ENCODE peak calls at places on chromosomes 5 and 9, in nine cellular contexts. One of them, this sample, is unnamed.

GRCh38 chr5:318341-318897 is 3.1 kb upstream of the AHRR start:
- DNase-seq in activated T-cell treated with anti-CD3 and anti-CD28 coated beads, Interleukin-2, amount 50 U/mL, for 48 hours: no peak
- DNase-seq in GM23338: peak; percentile 20
- DNase-seq in hypothalamus: no peak
- DNase-seq in activated gamma-delta T cell treated with Interleukin-2 at 50 U/mL for 16 hours: no peak
- DNase-seq in GM10248: peak; percentile 32
- DNase-seq in iPS-NIHi11: no peak
- DNase-seq in substantia nigra: no peak
- DNase-seq in tibial nerve: no peak
- DNase-seq in this sample: no peak

GRCh38 chr9:93300585-93301081 is 116.7 kb downstream of the WNK2 start:
- DNase-seq in iPS-NIHi11: peak; percentile 10
- DNase-seq in activated T-cell treated with anti-CD3 and anti-CD28 coated beads, Interleukin-2, amount 50 U/mL, for 48 hours: peak; percentile 6
- DNase-seq in substantia nigra: no peak
- DNase-seq in tibial nerve: no peak
- DNase-seq in GM10248: peak; percentile 11
- DNase-seq in activated gamma-delta T cell treated with Interleukin-2 at 50 U/mL for 16 hours: no peak
- DNase-seq in GM23338: no peak
- DNase-seq in hypothalamus: no peak
- DNase-seq in this sample: no peak

GRCh38 chr5:151174612-151175101 is 17.1 kb upstream of the ANXA6 start:
- DNase-seq in GM10248: no peak
- DNase-seq in GM23338: peak; percentile 66
- DNase-seq in hypothalamus: no peak
- DNase-seq in activated T-cell treated with anti-CD3 and anti-CD28 coated beads, Interleukin-2, amount 50 U/mL, for 48 hours: peak; percentile 11
- DNase-seq in activated gamma-delta T cell treated with Interleukin-2 at 50 U/mL for 16 hours: no peak
- DNase-seq in iPS-NIHi11: peak; percentile 54
- DNase-seq in substantia nigra: no peak
- DNase-seq in tibial nerve: no peak
- DNase-seq in this sample: no peak

GRCh38 chr5:148740966-148741742 is 85.3 kb upstream of the ADRB2 start:
- DNase-seq in activated T-cell treated with anti-CD3 and anti-CD28 coated beads, Interleukin-2, amount 50 U/mL, for 48 hours: no peak
- DNase-seq in activated gamma-delta T cell treated with Interleukin-2 at 50 U/mL for 16 hours: no peak
- DNase-seq in hypothalamus: no peak
- DNase-seq in GM10248: peak; percentile 38
- DNase-seq in GM23338: peak; percentile 56
- DNase-seq in iPS-NIHi11: peak; percentile 43
- DNase-seq in substantia nigra: no peak
- DNase-seq in tibial nerve: no peak
- DNase-seq in this sample: no peak

GRCh38 chr5:172417983-172418630 is 36.2 kb downstream of the SH3PXD2B start:
- DNase-seq in GM10248: no peak
- DNase-seq in substantia nigra: no peak
- DNase-seq in tibial nerve: peak; percentile 92
- DNase-seq in activated gamma-delta T cell treated with Interleukin-2 at 50 U/mL for 16 hours: no peak
- DNase-seq in GM23338: no peak
- DNase-seq in activated T-cell treated with anti-CD3 and anti-CD28 coated beads, Interleukin-2, amount 50 U/mL, for 48 hours: no peak
- DNase-seq in hypothalamus: peak; percentile 63
- DNase-seq in iPS-NIHi11: no peak
- DNase-seq in this sample: peak; percentile 59

GRCh38 chr5:56412601-56413379 is 179.7 kb upstream of the ANKRD55 start:
- DNase-seq in tibial nerve: peak; percentile 31
- DNase-seq in activated gamma-delta T cell treated with Interleukin-2 at 50 U/mL for 16 hours: no peak
- DNase-seq in substantia nigra: no peak
- DNase-seq in iPS-NIHi11: no peak
- DNase-seq in GM23338: no peak
- DNase-seq in GM10248: peak; percentile 69
- DNase-seq in hypothalamus: peak; percentile 15
- DNase-seq in activated T-cell treated with anti-CD3 and anti-CD28 coated beads, Interleukin-2, amount 50 U/mL, for 48 hours: peak; percentile 26
- DNase-seq in this sample: no peak

GRCh38 chr9:128304151-128304970 is 17.9 kb downstream of the TRUB2 start:
- DNase-seq in tibial nerve: no peak
- DNase-seq in activated gamma-delta T cell treated with Interleukin-2 at 50 U/mL for 16 hours: no peak
- DNase-seq in GM10248: no peak
- DNase-seq in GM23338: no peak
- DNase-seq in substantia nigra: no peak
- DNase-seq in iPS-NIHi11: no peak
- DNase-seq in activated T-cell treated with anti-CD3 and anti-CD28 coated beads, Interleukin-2, amount 50 U/mL, for 48 hours: no peak
- DNase-seq in hypothalamus: no peak
- DNase-seq in this sample: no peak

GRCh38 chr9:135340726-135341475 is 138.7 kb upstream of the PPP1R26 start:
- DNase-seq in substantia nigra: no peak
- DNase-seq in activated T-cell treated with anti-CD3 and anti-CD28 coated beads, Interleukin-2, amount 50 U/mL, for 48 hours: no peak
- DNase-seq in hypothalamus: no peak
- DNase-seq in GM23338: no peak
- DNase-seq in GM10248: no peak
- DNase-seq in iPS-NIHi11: no peak
- DNase-seq in tibial nerve: no peak
- DNase-seq in activated gamma-delta T cell treated with Interleukin-2 at 50 U/mL for 16 hours: peak; percentile 1
- DNase-seq in this sample: no peak

GRCh38 chr5:100901851-100902341 is 1.2 kb downstream of the ST8SIA4 start:
- DNase-seq in iPS-NIHi11: peak; percentile 8
- DNase-seq in hypothalamus: no peak
- DNase-seq in substantia nigra: no peak
- DNase-seq in tibial nerve: no peak
- DNase-seq in activated T-cell treated with anti-CD3 and anti-CD28 coated beads, Interleukin-2, amount 50 U/mL, for 48 hours: peak; percentile 66
- DNase-seq in activated gamma-delta T cell treated with Interleukin-2 at 50 U/mL for 16 hours: peak; percentile 63
- DNase-seq in GM10248: peak; percentile 40
- DNase-seq in GM23338: peak; percentile 2
- DNase-seq in this sample: peak; percentile 1

GRCh38 chr9:13427587-13427986 is 148.1 kb upstream of the MPDZ start:
- DNase-seq in GM23338: peak; percentile 54
- DNase-seq in hypothalamus: no peak
- DNase-seq in GM10248: peak; percentile 36
- DNase-seq in substantia nigra: no peak
- DNase-seq in activated gamma-delta T cell treated with Interleukin-2 at 50 U/mL for 16 hours: no peak
- DNase-seq in activated T-cell treated with anti-CD3 and anti-CD28 coated beads, Interleukin-2, amount 50 U/mL, for 48 hours: no peak
- DNase-seq in tibial nerve: no peak
- DNase-seq in iPS-NIHi11: peak; percentile 35
- DNase-seq in this sample: no peak

GRCh38 chr5:158639876-158640570 is 459.7 kb downstream of the EBF1 start:
- DNase-seq in tibial nerve: no peak
- DNase-seq in hypothalamus: no peak
- DNase-seq in GM10248: no peak
- DNase-seq in GM23338: peak; percentile 2
- DNase-seq in activated T-cell treated with anti-CD3 and anti-CD28 coated beads, Interleukin-2, amount 50 U/mL, for 48 hours: no peak
- DNase-seq in substantia nigra: no peak
- DNase-seq in activated gamma-delta T cell treated with Interleukin-2 at 50 U/mL for 16 hours: no peak
- DNase-seq in iPS-NIHi11: no peak
- DNase-seq in this sample: no peak

GRCh38 chr9:693460-694390 is 147.8 kb upstream of the DMRT1 start:
- DNase-seq in iPS-NIHi11: no peak
- DNase-seq in GM10248: no peak
- DNase-seq in hypothalamus: no peak
- DNase-seq in substantia nigra: no peak
- DNase-seq in GM23338: peak; percentile 37
- DNase-seq in activated gamma-delta T cell treated with Interleukin-2 at 50 U/mL for 16 hours: no peak
- DNase-seq in tibial nerve: no peak
- DNase-seq in activated T-cell treated with anti-CD3 and anti-CD28 coated beads, Interleukin-2, amount 50 U/mL, for 48 hours: no peak
- DNase-seq in this sample: peak; percentile 42

GRCh38 chr5:145244788-145245187 is 590.4 kb downstream of the PRELID2 start:
- DNase-seq in GM10248: no peak
- DNase-seq in activated T-cell treated with anti-CD3 and anti-CD28 coated beads, Interleukin-2, amount 50 U/mL, for 48 hours: no peak
- DNase-seq in substantia nigra: no peak
- DNase-seq in activated gamma-delta T cell treated with Interleukin-2 at 50 U/mL for 16 hours: no peak
- DNase-seq in hypothalamus: no peak
- DNase-seq in GM23338: no peak
- DNase-seq in tibial nerve: no peak
- DNase-seq in iPS-NIHi11: no peak
- DNase-seq in this sample: no peak

GRCh38 chr9:112015736-112016135 is 119.1 kb downstream of the UGCG start:
- DNase-seq in hypothalamus: no peak
- DNase-seq in GM23338: no peak
- DNase-seq in tibial nerve: no peak
- DNase-seq in activated gamma-delta T cell treated with Interleukin-2 at 50 U/mL for 16 hours: no peak
- DNase-seq in activated T-cell treated with anti-CD3 and anti-CD28 coated beads, Interleukin-2, amount 50 U/mL, for 48 hours: no peak
- DNase-seq in GM10248: no peak
- DNase-seq in iPS-NIHi11: no peak
- DNase-seq in substantia nigra: no peak
- DNase-seq in this sample: no peak

GRCh38 chr9:72592501-72593403 is 71.3 kb downstream of the TMC1 start:
- DNase-seq in hypothalamus: no peak
- DNase-seq in iPS-NIHi11: peak; percentile 65
- DNase-seq in activated gamma-delta T cell treated with Interleukin-2 at 50 U/mL for 16 hours: peak; percentile 16
- DNase-seq in activated T-cell treated with anti-CD3 and anti-CD28 coated beads, Interleukin-2, amount 50 U/mL, for 48 hours: peak; percentile 24
- DNase-seq in GM23338: peak; percentile 78
- DNase-seq in substantia nigra: no peak
- DNase-seq in tibial nerve: no peak
- DNase-seq in GM10248: peak; percentile 50
- DNase-seq in this sample: no peak

GRCh38 chr9:116544896-116545295 is 142.2 kb upstream of the TRIM32 start:
- DNase-seq in activated gamma-delta T cell treated with Interleukin-2 at 50 U/mL for 16 hours: no peak
- DNase-seq in activated T-cell treated with anti-CD3 and anti-CD28 coated beads, Interleukin-2, amount 50 U/mL, for 48 hours: no peak
- DNase-seq in GM10248: no peak
- DNase-seq in substantia nigra: no peak
- DNase-seq in hypothalamus: no peak
- DNase-seq in tibial nerve: no peak
- DNase-seq in GM23338: no peak
- DNase-seq in iPS-NIHi11: no peak
- DNase-seq in this sample: no peak

GRCh38 chr5:179700401-179700918 is 1.7 kb downstream of the CANX start:
- DNase-seq in activated gamma-delta T cell treated with Interleukin-2 at 50 U/mL for 16 hours: no peak
- DNase-seq in GM10248: no peak
- DNase-seq in hypothalamus: no peak
- DNase-seq in activated T-cell treated with anti-CD3 and anti-CD28 coated beads, Interleukin-2, amount 50 U/mL, for 48 hours: no peak
- DNase-seq in substantia nigra: no peak
- DNase-seq in tibial nerve: no peak
- DNase-seq in iPS-NIHi11: no peak
- DNase-seq in GM23338: peak; percentile 23
- DNase-seq in this sample: no peak

GRCh38 chr9:110179734-110180133 is 28.2 kb downstream of the C9orf152 start:
- DNase-seq in substantia nigra: no peak
- DNase-seq in GM10248: no peak
- DNase-seq in activated gamma-delta T cell treated with Interleukin-2 at 50 U/mL for 16 hours: no peak
- DNase-seq in iPS-NIHi11: no peak
- DNase-seq in GM23338: no peak
- DNase-seq in activated T-cell treated with anti-CD3 and anti-CD28 coated beads, Interleukin-2, amount 50 U/mL, for 48 hours: no peak
- DNase-seq in tibial nerve: no peak
- DNase-seq in hypothalamus: no peak
- DNase-seq in this sample: no peak

GRCh38 chr5:135446186-135446585 is 962 bp downstream of the DCANP1 start:
- DNase-seq in activated T-cell treated with anti-CD3 and anti-CD28 coated beads, Interleukin-2, amount 50 U/mL, for 48 hours: no peak
- DNase-seq in hypothalamus: no peak
- DNase-seq in substantia nigra: no peak
- DNase-seq in tibial nerve: no peak
- DNase-seq in activated gamma-delta T cell treated with Interleukin-2 at 50 U/mL for 16 hours: no peak
- DNase-seq in GM23338: no peak
- DNase-seq in iPS-NIHi11: no peak
- DNase-seq in GM10248: no peak
- DNase-seq in this sample: no peak

GRCh38 chr9:92608221-92609141 is 61.5 kb downstream of the IPPK start:
- DNase-seq in hypothalamus: no peak
- DNase-seq in iPS-NIHi11: no peak
- DNase-seq in GM10248: no peak
- DNase-seq in substantia nigra: no peak
- DNase-seq in GM23338: no peak
- DNase-seq in tibial nerve: no peak
- DNase-seq in activated gamma-delta T cell treated with Interleukin-2 at 50 U/mL for 16 hours: no peak
- DNase-seq in activated T-cell treated with anti-CD3 and anti-CD28 coated beads, Interleukin-2, amount 50 U/mL, for 48 hours: no peak
- DNase-seq in this sample: no peak

GRCh38 chr5:10825897-10826644 is 65.0 kb upstream of the DAP start:
- DNase-seq in iPS-NIHi11: peak; percentile 33
- DNase-seq in activated gamma-delta T cell treated with Interleukin-2 at 50 U/mL for 16 hours: no peak
- DNase-seq in GM10248: peak; percentile 21
- DNase-seq in activated T-cell treated with anti-CD3 and anti-CD28 coated beads, Interleukin-2, amount 50 U/mL, for 48 hours: no peak
- DNase-seq in tibial nerve: no peak
- DNase-seq in hypothalamus: no peak
- DNase-seq in substantia nigra: no peak
- DNase-seq in GM23338: peak; percentile 69
- DNase-seq in this sample: no peak

GRCh38 chr9:23081377-23081776 is 634.8 kb downstream of the DMRTA1 start:
- DNase-seq in GM10248: no peak
- DNase-seq in iPS-NIHi11: no peak
- DNase-seq in GM23338: peak; percentile 27
- DNase-seq in hypothalamus: no peak
- DNase-seq in tibial nerve: no peak
- DNase-seq in activated gamma-delta T cell treated with Interleukin-2 at 50 U/mL for 16 hours: no peak
- DNase-seq in substantia nigra: no peak
- DNase-seq in activated T-cell treated with anti-CD3 and anti-CD28 coated beads, Interleukin-2, amount 50 U/mL, for 48 hours: no peak
- DNase-seq in this sample: no peak

GRCh38 chr5:3351581-3352442 is 243.8 kb upstream of the IRX1 start:
- DNase-seq in substantia nigra: no peak
- DNase-seq in hypothalamus: no peak
- DNase-seq in GM23338: no peak
- DNase-seq in iPS-NIHi11: no peak
- DNase-seq in tibial nerve: no peak
- DNase-seq in GM10248: no peak
- DNase-seq in activated gamma-delta T cell treated with Interleukin-2 at 50 U/mL for 16 hours: no peak
- DNase-seq in activated T-cell treated with anti-CD3 and anti-CD28 coated beads, Interleukin-2, amount 50 U/mL, for 48 hours: no peak
- DNase-seq in this sample: no peak

GRCh38 chr5:31781772-31782171 is 142.8 kb downstream of the PDZD2 start:
- DNase-seq in activated gamma-delta T cell treated with Interleukin-2 at 50 U/mL for 16 hours: no peak
- DNase-seq in iPS-NIHi11: no peak
- DNase-seq in GM10248: no peak
- DNase-seq in tibial nerve: no peak
- DNase-seq in GM23338: no peak
- DNase-seq in substantia nigra: no peak
- DNase-seq in hypothalamus: no peak
- DNase-seq in activated T-cell treated with anti-CD3 and anti-CD28 coated beads, Interleukin-2, amount 50 U/mL, for 48 hours: no peak
- DNase-seq in this sample: no peak

GRCh38 chr5:82931110-82931509 is 146.1 kb downstream of the TMEM167A start:
- DNase-seq in substantia nigra: no peak
- DNase-seq in activated T-cell treated with anti-CD3 and anti-CD28 coated beads, Interleukin-2, amount 50 U/mL, for 48 hours: no peak
- DNase-seq in GM10248: no peak
- DNase-seq in tibial nerve: no peak
- DNase-seq in iPS-NIHi11: no peak
- DNase-seq in activated gamma-delta T cell treated with Interleukin-2 at 50 U/mL for 16 hours: no peak
- DNase-seq in hypothalamus: no peak
- DNase-seq in GM23338: no peak
- DNase-seq in this sample: no peak

GRCh38 chr5:123180178-123180577 is 91.1 kb downstream of the PRDM6 start:
- DNase-seq in activated gamma-delta T cell treated with Interleukin-2 at 50 U/mL for 16 hours: no peak
- DNase-seq in hypothalamus: no peak
- DNase-seq in GM10248: no peak
- DNase-seq in tibial nerve: no peak
- DNase-seq in GM23338: no peak
- DNase-seq in iPS-NIHi11: no peak
- DNase-seq in substantia nigra: no peak
- DNase-seq in activated T-cell treated with anti-CD3 and anti-CD28 coated beads, Interleukin-2, amount 50 U/mL, for 48 hours: no peak
- DNase-seq in this sample: no peak

GRCh38 chr9:13100914-13101572 is 178.4 kb downstream of the MPDZ start:
- DNase-seq in activated gamma-delta T cell treated with Interleukin-2 at 50 U/mL for 16 hours: no peak
- DNase-seq in iPS-NIHi11: no peak
- DNase-seq in GM23338: no peak
- DNase-seq in tibial nerve: no peak
- DNase-seq in substantia nigra: no peak
- DNase-seq in activated T-cell treated with anti-CD3 and anti-CD28 coated beads, Interleukin-2, amount 50 U/mL, for 48 hours: no peak
- DNase-seq in hypothalamus: no peak
- DNase-seq in GM10248: no peak
- DNase-seq in this sample: no peak

GRCh38 chr9:17135578-17135904 is 701 bp downstream of the CNTLN start:
- DNase-seq in GM10248: no peak
- DNase-seq in GM23338: peak; percentile 66
- DNase-seq in tibial nerve: peak; percentile 15
- DNase-seq in hypothalamus: peak; percentile 11
- DNase-seq in iPS-NIHi11: no peak
- DNase-seq in activated gamma-delta T cell treated with Interleukin-2 at 50 U/mL for 16 hours: no peak
- DNase-seq in activated T-cell treated with anti-CD3 and anti-CD28 coated beads, Interleukin-2, amount 50 U/mL, for 48 hours: peak; percentile 17
- DNase-seq in substantia nigra: no peak
- DNase-seq in this sample: peak; percentile 23

GRCh38 chr5:98784411-98784810 is 10.9 kb downstream of the RGMB start:
- DNase-seq in activated T-cell treated with anti-CD3 and anti-CD28 coated beads, Interleukin-2, amount 50 U/mL, for 48 hours: no peak
- DNase-seq in iPS-NIHi11: no peak
- DNase-seq in GM23338: no peak
- DNase-seq in substantia nigra: no peak
- DNase-seq in activated gamma-delta T cell treated with Interleukin-2 at 50 U/mL for 16 hours: no peak
- DNase-seq in hypothalamus: no peak
- DNase-seq in GM10248: no peak
- DNase-seq in tibial nerve: no peak
- DNase-seq in this sample: no peak

GRCh38 chr5:19855031-19855430 is 133.0 kb downstream of the CDH18 start:
- DNase-seq in tibial nerve: no peak
- DNase-seq in hypothalamus: no peak
- DNase-seq in iPS-NIHi11: no peak
- DNase-seq in substantia nigra: no peak
- DNase-seq in activated T-cell treated with anti-CD3 and anti-CD28 coated beads, Interleukin-2, amount 50 U/mL, for 48 hours: no peak
- DNase-seq in activated gamma-delta T cell treated with Interleukin-2 at 50 U/mL for 16 hours: no peak
- DNase-seq in GM10248: no peak
- DNase-seq in GM23338: no peak
- DNase-seq in this sample: no peak

GRCh38 chr9:84296146-84296843 is 44.3 kb downstream of the SLC28A3 start:
- DNase-seq in activated gamma-delta T cell treated with Interleukin-2 at 50 U/mL for 16 hours: peak; percentile 8
- DNase-seq in substantia nigra: no peak
- DNase-seq in activated T-cell treated with anti-CD3 and anti-CD28 coated beads, Interleukin-2, amount 50 U/mL, for 48 hours: peak; percentile 76
- DNase-seq in iPS-NIHi11: no peak
- DNase-seq in hypothalamus: no peak
- DNase-seq in tibial nerve: no peak
- DNase-seq in GM23338: no peak
- DNase-seq in GM10248: peak; percentile 50
- DNase-seq in this sample: no peak